ENCODE peak calls at places on chromosome 22, in four cellular contexts. C is stimulated activated CD4-positive, alpha-beta T cell treated with anti-CD3 and anti-CD28 coated beads, Interleukin-4, amount 100 ng/mL, for 1 hour; W is NCI-H1417; J is heart right ventricle. D is an unnamed sample.

GRCh38 chr22:36573815-36574350 is 44.9 kb upstream of the EIF3D start:
- DNase-seq in J (no peak), W (no peak), C (no peak), D (no peak)

GRCh38 chr22:47177334-47177815 is 414.9 kb downstream of the TBC1D22A start:
- DNase-seq in C (no peak), W (no peak), J (no peak), D (no peak)

GRCh38 chr22:20084547-20085413 is 4.7 kb downstream of the DGCR8 start:
- DNase-seq in W (no peak), J (no peak), C (peak), D (no peak)

GRCh38 chr22:46366327-46366731 is 30.8 kb downstream of the TRMU start:
- DNase-seq in J (no peak), C (no peak), W (no peak), D (no peak)

GRCh38 chr22:36386351-36386899 is 1.3 kb downstream of the MYH9 start:
- DNase-seq in J (no peak), C (peak), W (peak), D (no peak)

GRCh38 chr22:31800065-31800464 is 46.2 kb downstream of the DEPDC5 start:
- DNase-seq in J (no peak), C (no peak), W (no peak), D (no peak)

GRCh38 chr22:27952091-27952490 is 33.0 kb upstream of the PITPNB start:
- DNase-seq in J (no peak), C (no peak), W (no peak), D (no peak)

GRCh38 chr22:45949921-45950320 is 27.0 kb downstream of the WNT7B start:
- DNase-seq in C (no peak), J (no peak), W (no peak), D (no peak)

GRCh38 chr22:46457502-46458488 is 79.6 kb downstream of the CELSR1 start:
- DNase-seq in J (no peak), C (no peak), W (no peak), D (no peak)

GRCh38 chr22:35422936-35423335 is 23.0 kb downstream of the MCM5 start:
- DNase-seq in C (no peak), W (no peak), J (no peak), D (no peak)

GRCh38 chr22:19356708-19357269 is 65.3 kb upstream of the CLTCL1 start:
- DNase-seq in W (no peak), J (no peak), C (no peak), D (no peak)

GRCh38 chr22:44428941-44429615 is 69.0 kb downstream of the RTL6 start:
- DNase-seq in C (no peak), W (no peak), J (no peak), D (no peak)

GRCh38 chr22:50739279-50739691 is 1.3 kb downstream of the ACR start:
- DNase-seq in W (no peak), J (no peak), C (no peak), D (no peak)

D was measured in GDM1.